ENCODE peak calls at places on chromosomes 13 and 19, in nine cellular contexts. T is CD8-positive, alpha-beta T cell; Z is HL-60; P is body of pancreas; Y is CD4-positive, alpha-beta memory T cell; V is right cardiac atrium; G is NB4; F is cardiac muscle cell; H is right lobe of liver. B is an unnamed sample.
A peak's percentile ranks its signal among the peaks of the same experiment; 100 is the strongest.

GRCh38 chr19:13070425-13071140 is 32.1 kb downstream of the LYL1 start:
- DNase-seq in H (no peak), Y (no peak), Z (no peak), V (peak; percentile 80), F (no peak), T (no peak), P (no peak), G (no peak), B (no peak)

GRCh38 chr19:23002690-23003422 is at the start of gene ZNF728:
- DNase-seq in Y (no peak), G (no peak), F (peak; percentile 3), V (peak; percentile 93), P (peak; percentile 36), Z (no peak), T (no peak), H (peak; percentile 43), B (peak; percentile 79)

GRCh38 chr19:35337081-35337983 is 8.3 kb downstream of the CD22 start:
- DNase-seq in P (no peak), H (no peak), Y (no peak), T (no peak), Z (no peak), G (no peak), F (no peak), V (no peak), B (no peak)

GRCh38 chr13:96848275-96848674 is 146.0 kb downstream of the OXGR1 start:
- DNase-seq in H (no peak), T (no peak), V (no peak), Z (no peak), G (no peak), F (no peak), Y (no peak), P (no peak), B (no peak)

GRCh38 chr13:111341886-111342285 is 21.4 kb downstream of the TEX29 start:
- DNase-seq in H (no peak), Y (no peak), F (no peak), T (no peak), G (no peak), P (no peak), V (no peak), Z (no peak), B (no peak)

GRCh38 chr13:113337556-113337955 is 26.4 kb downstream of the GRTP1 start:
- DNase-seq in Y (no peak), P (no peak), F (no peak), G (no peak), H (no peak), T (no peak), V (no peak), Z (no peak), B (no peak)

GRCh38 chr13:101706651-101707050 is 254.2 kb downstream of the ITGBL1 start:
- DNase-seq in P (no peak), H (peak; percentile 69), T (no peak), Z (peak; percentile 57), Y (peak; percentile 37), F (peak; percentile 74), G (peak; percentile 79), V (no peak), B (no peak)

GRCh38 chr19:13214036-13214730 is 64.0 kb downstream of the IER2 start:
- DNase-seq in P (no peak), F (no peak), T (no peak), G (no peak), Z (no peak), V (no peak), Y (no peak), H (no peak), B (no peak)

GRCh38 chr19:19259741-19260140 is 13.4 kb downstream of the TM6SF2 start:
- DNase-seq in T (no peak), F (peak; percentile 12), V (no peak), Y (no peak), Z (no peak), H (no peak), G (peak; percentile 78), P (no peak), B (no peak)

GRCh38 chr19:3687774-3688706 is 12.2 kb downstream of the PIP5K1C start:
- DNase-seq in P (no peak), H (peak; percentile 49), F (no peak), Z (no peak), Y (peak; percentile 36), V (peak; percentile 61), G (no peak), T (peak; percentile 83), B (no peak)

GRCh38 chr19:1027020-1027952 is 878 bp downstream of the CNN2 start:
- DNase-seq in Y (peak; percentile 46), Z (no peak), F (peak; percentile 54), T (peak; percentile 66), H (no peak), G (peak; percentile 67), V (peak; percentile 70), P (no peak), B (peak; percentile 22)

GRCh38 chr19:932647-933552 is 7.1 kb downstream of the ARID3A start:
- DNase-seq in Y (peak; percentile 44), G (peak; percentile 85), H (no peak), P (no peak), Z (no peak), V (peak; percentile 89), F (peak; percentile 97), T (peak; percentile 72), B (peak; percentile 79)

DNA sequence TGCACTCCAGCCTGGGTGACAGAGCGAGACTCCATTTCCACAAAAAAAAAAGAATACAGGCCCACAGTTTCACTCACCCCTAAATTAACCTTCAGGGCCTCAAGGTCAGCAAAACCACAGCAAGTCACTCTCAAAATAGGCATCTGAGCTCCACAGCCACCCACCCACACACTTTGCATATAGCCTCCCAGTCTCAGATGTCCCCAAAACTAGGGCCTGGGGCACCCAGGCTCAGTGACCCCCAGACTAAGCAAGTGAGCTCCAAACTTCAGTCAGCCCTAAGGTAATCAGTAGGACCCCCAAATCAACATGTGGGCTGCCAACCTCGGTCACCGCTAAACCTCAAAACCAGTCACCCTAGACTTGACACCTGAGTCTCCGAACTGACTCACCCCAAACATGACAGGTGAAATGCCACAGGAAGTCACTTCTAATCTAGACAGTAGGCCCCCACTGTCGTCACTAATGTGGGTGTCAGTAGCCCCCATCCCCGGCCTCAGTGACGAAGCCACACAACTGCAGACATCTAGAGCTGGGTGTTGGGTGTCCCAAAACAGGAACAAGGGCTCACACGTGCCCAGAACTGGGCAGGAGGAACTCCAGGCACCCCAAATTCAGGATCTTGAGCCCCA is 13.9 kb downstream of the RABAC1 start:
- DNase-seq in H (no peak), T (peak; percentile 86), Y (peak; percentile 93), V (peak; percentile 23), P (no peak), G (no peak), Z (no peak), F (no peak), B (no peak)
- H3K4me3 ChIP-seq in H (no peak overlapping the region), T (no peak overlapping the region), Y (no peak overlapping the region), V (no peak overlapping the region), P (no peak overlapping the region), G (no peak overlapping the region), Z (no peak overlapping the region), F (no peak overlapping the region), B (no peak overlapping the region)

DNA sequence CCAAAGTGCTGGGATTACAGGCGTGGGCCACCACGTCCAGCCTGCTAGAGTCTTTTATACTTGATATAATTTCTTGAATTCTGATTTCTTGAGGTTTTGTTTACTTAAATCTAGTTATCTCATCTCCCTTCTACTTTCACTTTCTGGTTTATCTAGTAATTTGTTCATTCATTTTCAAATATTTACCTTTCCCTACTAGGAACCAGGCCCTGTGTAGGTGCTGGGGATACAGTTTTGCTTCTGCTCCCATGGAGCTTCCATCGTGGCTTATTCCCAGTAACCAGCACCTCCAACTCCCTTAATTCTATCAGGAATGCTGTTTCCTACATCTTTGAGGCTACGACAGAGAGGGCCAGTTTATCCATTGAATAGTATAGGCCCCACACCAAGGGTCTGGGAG is 24.1 kb upstream of the TRIM13 start:
- DNase-seq in P (no peak), V (no peak), Z (no peak), G (no peak), F (no peak), H (no peak), Y (no peak), T (no peak), B (no peak)
- H3K4me3 ChIP-seq in P (no peak overlapping the region), V (no peak overlapping the region), Z (no peak overlapping the region), G (no peak overlapping the region), F (no peak overlapping the region), H (peak overlapping the region; percentile 13), Y (no peak overlapping the region), T (no peak overlapping the region), B (no peak overlapping the region)

DNA sequence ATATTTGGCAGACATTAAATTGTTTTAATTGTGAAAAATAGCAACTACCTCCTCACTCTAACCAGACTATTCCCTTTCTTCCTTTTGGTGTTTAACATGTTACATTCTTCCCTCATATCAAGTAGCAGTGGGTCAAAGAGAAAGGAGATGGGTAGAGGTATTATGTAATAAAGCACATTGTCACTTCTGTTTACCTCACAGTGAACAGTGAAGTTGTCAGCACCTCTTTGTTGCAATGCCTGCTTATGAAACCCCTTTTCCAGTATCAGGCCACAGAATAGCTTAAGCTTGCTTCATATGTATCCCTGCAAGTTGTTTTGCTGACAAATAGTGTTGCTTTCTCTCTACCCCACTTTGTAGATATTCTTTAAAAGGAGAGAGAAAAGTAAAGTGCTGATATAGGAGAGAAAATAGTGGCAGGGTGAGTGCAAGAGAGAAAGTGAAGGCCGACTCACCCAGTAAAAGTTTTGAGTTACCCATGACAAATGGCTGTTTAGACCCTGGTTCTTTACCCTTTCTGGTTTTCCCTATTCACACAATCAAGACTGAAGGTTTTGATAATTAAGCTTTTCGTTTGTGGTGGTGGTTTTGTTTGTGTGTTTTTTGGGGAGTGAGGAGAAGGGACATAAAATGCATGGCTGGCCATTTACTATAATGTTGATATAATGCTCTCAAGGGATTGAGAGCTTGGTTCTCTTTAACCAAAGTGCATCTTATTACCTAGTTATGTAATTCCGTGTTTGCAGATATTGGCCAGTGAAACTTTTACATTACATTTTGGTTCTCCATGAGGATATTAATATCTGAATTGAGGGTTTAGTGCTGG is 3.7 kb downstream of the ITM2B start:
- DNase-seq in P (no peak), Y (no peak), Z (peak; percentile 84), V (no peak), F (peak; percentile 78), G (peak; percentile 83), T (no peak), H (no peak), B (no peak)
- H3K4me3 ChIP-seq in P (no peak overlapping the region), Y (peak overlapping the region; percentile 41), Z (no peak overlapping the region), V (peak overlapping the region; percentile 77), F (no peak overlapping the region), G (peak overlapping the region; percentile 95), T (peak overlapping the region; percentile 15), H (no peak overlapping the region), B (peak overlapping the region; percentile 18)

GRCh38 chr19:8610041-8610927 is at the start of gene ADAMTS10:
- DNase-seq in Y (peak; percentile 49), Z (peak; percentile 28), T (peak; percentile 73), G (peak; percentile 89), P (no peak), H (peak; percentile 60), V (peak; percentile 90), F (peak; percentile 52), B (peak; percentile 66)
- H3K4me3 ChIP-seq in Y (peak within 1 kb of the TSS; percentile 80), Z (peak within 1 kb of the TSS; percentile 45), T (peak within 1 kb of the TSS; percentile 97), G (peak within 1 kb of the TSS; percentile 78), P (no peak within 1 kb of the TSS), H (peak within 1 kb of the TSS; percentile 54), V (peak within 1 kb of the TSS; percentile 95), F (peak within 1 kb of the TSS; percentile 49), B (peak within 1 kb of the TSS; percentile 56)

B was measured in heart right ventricle.